ENCODE peak calls at places on chromosomes 6 and 20, in ten cellular contexts. M is fibroblast of mammary gland, Q is heart right ventricle, L is lower leg skin, Y is IMR-90, G is H1, K is PC-9, N is LNCaP clone FGC, S is MM.1S, Z is fibroblast of the aortic adventitia. O is an unnamed sample.

GRCh38 chr6:170210651-170211403 is 80.1 kb downstream of the DLL1 start:
- DNase-seq in Z (no peak), K (no peak), S (no peak), N (no peak), L (no peak), Q (no peak), G (peak; percentile 39), M (no peak), Y (no peak), O (no peak)

GRCh38 chr20:1330075-1330830 is 1.3 kb upstream of the SDCBP2 start:
- DNase-seq in L (peak; percentile 86), Y (no peak), Z (peak; percentile 86), Q (peak; percentile 63), G (peak; percentile 13), M (peak; percentile 91), N (no peak), S (no peak), K (peak; percentile 35), O (no peak)

GRCh38 chr6:159074120-159074684 is 29.4 kb upstream of the TAGAP start:
- DNase-seq in K (no peak), G (no peak), L (no peak), N (no peak), M (peak; percentile 53), S (no peak), Y (peak; percentile 46), Z (peak; percentile 58), Q (no peak), O (no peak)

GRCh38 chr6:150177260-150178246 is 34.7 kb downstream of the PPP1R14C start:
- DNase-seq in L (no peak), Q (peak; percentile 44), K (no peak), Z (no peak), N (no peak), Y (peak; percentile 9), G (no peak), M (peak; percentile 17), S (no peak), O (no peak)

GRCh38 chr6:31572041-31572911 is at the start of gene LTA:
- DNase-seq in K (no peak), Y (no peak), Q (no peak), N (no peak), M (no peak), Z (no peak), L (no peak), S (peak; percentile 48), G (no peak), O (no peak)

GRCh38 chr6:2875840-2876207 is 27.3 kb downstream of the SERPINB9 start:
- DNase-seq in Z (peak; percentile 9), Y (no peak), Q (peak; percentile 43), N (no peak), M (no peak), S (no peak), L (no peak), K (no peak), G (no peak), O (peak; percentile 71)

GRCh38 chr6:36836091-36836770 is 3.0 kb downstream of the CPNE5 start:
- DNase-seq in G (no peak), L (no peak), S (no peak), K (no peak), Z (no peak), N (no peak), M (no peak), Y (no peak), Q (no peak), O (no peak)

GRCh38 chr6:155623450-155624178 is 168.0 kb upstream of the NOX3 start:
- DNase-seq in L (no peak), N (no peak), Q (no peak), S (no peak), Y (no peak), M (no peak), Z (no peak), G (no peak), K (no peak), O (no peak)

GRCh38 chr20:36818831-36819230 is 45.3 kb upstream of the DSN1 start:
- DNase-seq in Z (no peak), L (no peak), K (no peak), G (no peak), S (no peak), Y (no peak), M (no peak), Q (no peak), N (peak; percentile 41), O (no peak)

GRCh38 chr20:642398-643174 is 10.4 kb downstream of the SRXN1 start:
- DNase-seq in Z (no peak), M (no peak), L (no peak), Q (peak; percentile 62), S (no peak), Y (no peak), K (no peak), N (no peak), G (no peak), O (peak; percentile 44)

GRCh38 chr6:100173211-100173610 is 179.2 kb upstream of the MCHR2 start:
- DNase-seq in G (no peak), L (no peak), Q (no peak), Z (no peak), Y (no peak), S (no peak), K (no peak), M (peak; percentile 67), N (no peak), O (no peak)

GRCh38 chr6:170296746-170297576 is 6.1 kb upstream of the DLL1 start:
- DNase-seq in N (no peak), Y (no peak), K (no peak), L (no peak), M (no peak), Q (no peak), Z (no peak), G (peak; percentile 63), S (no peak), O (no peak)

DNA sequence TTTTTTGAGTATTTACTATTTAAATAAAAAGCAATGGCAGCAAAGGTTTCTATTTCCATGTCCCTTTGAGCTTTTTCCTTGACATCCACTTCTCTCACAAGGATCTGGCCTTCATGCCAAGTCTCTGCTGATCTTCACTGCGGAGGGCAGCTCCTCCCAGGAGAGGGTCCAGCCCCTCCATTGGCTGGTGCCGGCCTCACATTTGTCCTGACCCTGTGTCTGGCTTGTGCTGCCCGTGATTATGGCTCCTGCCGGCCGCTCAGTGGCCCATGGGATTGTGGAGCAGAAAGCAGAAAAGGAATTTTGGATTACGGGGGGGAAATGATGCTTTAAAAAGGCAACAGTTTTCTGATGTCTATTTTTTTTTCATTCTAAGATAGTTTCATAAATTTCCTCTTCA is 31.2 kb upstream of the PDE7B start:
- DNase-seq in K (no peak), S (no peak), Z (no peak), Q (peak; percentile 52), N (no peak), G (no peak), Y (no peak), M (no peak), L (no peak), O (no peak)
- TF ChIP-seq CTCF in K (no peak), S (no peak), Z (no peak), Q (no peak), N (no peak), G (no peak), Y (no peak), M (no peak), L (no peak), O (no peak)

GRCh38 chr6:89081423-89082322 is 1.1 kb downstream of the PNRC1 start:
- DNase-seq in Q (peak; percentile 100), K (peak; percentile 95), Z (peak; percentile 96), G (peak; percentile 92), L (peak; percentile 98), M (peak; percentile 96), S (peak; percentile 95), N (peak; percentile 72), Y (peak; percentile 96), O (peak; percentile 96)
- TF ChIP-seq CTCF in Q (no peak), K (no peak), Z (peak; percentile 9), G (no peak), L (no peak), M (no peak), S (no peak), N (no peak), Y (no peak), O (no peak)

GRCh38 chr6:43391448-43392031 is 22.1 kb upstream of the ZNF318 start:
- DNase-seq in K (no peak), L (no peak), Q (no peak), Z (no peak), G (no peak), M (no peak), Y (no peak), S (no peak), N (no peak), O (no peak)

GRCh38 chr6:43383021-43383667 is 13.7 kb upstream of the ZNF318 start:
- DNase-seq in M (peak; percentile 83), Z (peak; percentile 81), G (no peak), K (no peak), Q (no peak), S (no peak), Y (peak; percentile 84), L (no peak), N (no peak), O (no peak)

GRCh38 chr6:43389713-43390265 is 20.3 kb upstream of the ZNF318 start:
- DNase-seq in N (no peak), L (no peak), Z (no peak), S (no peak), Y (no peak), M (no peak), G (no peak), K (no peak), Q (no peak), O (no peak)

GRCh38 chr6:43386492-43386891 is 17.0 kb upstream of the ZNF318 start:
- DNase-seq in L (no peak), G (no peak), Z (peak; percentile 60), Q (no peak), M (peak; percentile 45), K (no peak), N (no peak), Y (peak; percentile 25), S (peak; percentile 38), O (no peak)
- TF ChIP-seq CTCF in L (no peak), G (peak; percentile 16), Z (peak; percentile 48), Q (no peak), M (peak; percentile 47), K (peak; percentile 72), N (peak; percentile 31), Y (peak; percentile 60), S (peak; percentile 40), O (peak; percentile 39)

GRCh38 chr20:16476032-16476431 is 97.2 kb downstream of the KIF16B start:
- DNase-seq in K (peak; percentile 7), Y (peak; percentile 62), Z (peak; percentile 73), N (peak; percentile 39), M (peak; percentile 70), L (no peak), Q (no peak), S (peak; percentile 44), G (no peak), O (peak; percentile 23)
- TF ChIP-seq CTCF in K (peak; percentile 90), Y (peak; percentile 70), Z (peak; percentile 70), N (peak; percentile 68), M (peak; percentile 66), L (no peak), Q (peak; percentile 62), S (peak; percentile 63), G (peak; percentile 40), O (peak; percentile 56)

GRCh38 chr20:19828233-19828632 is 70.2 kb downstream of the RIN2 start:
- DNase-seq in M (peak; percentile 35), Y (peak; percentile 82), K (peak; percentile 13), S (peak; percentile 89), N (no peak), L (no peak), Z (no peak), Q (no peak), G (no peak), O (peak; percentile 75)
- TF ChIP-seq CTCF in M (peak; percentile 25), Y (peak; percentile 45), K (peak; percentile 45), S (peak; percentile 64), N (no peak), L (no peak), Z (peak; percentile 18), Q (no peak), G (no peak), O (peak; percentile 40)

O was measured in GM13977.